ENCODE peak calls at places on chromosomes 6 and 20, in four cellular contexts. A is Karpas-422, O is tibial artery, R is keratinocyte. N is an unnamed sample. For H3K36me3, the result is how much of the 10 kb centered on the place peaks cover.

GRCh38 chr20:52859156-52859887 is 112.8 kb upstream of the TSHZ2 start:
- DNase-seq in A (no peak), O (no peak), R (peak), N (no peak)

GRCh38 chr6:28811873-28812272 is 111.9 kb downstream of the TRIM27 start:
- DNase-seq in A (peak), O (no peak), R (no peak), N (no peak)

GRCh38 chr6:101706576-101706975 is 313.1 kb downstream of the GRIK2 start:
- DNase-seq in A (no peak), O (no peak), R (no peak), N (no peak)

GRCh38 chr20:20604907-20605306 is 107.5 kb downstream of the RALGAPA2 start:
- DNase-seq in A (no peak), O (no peak), R (no peak), N (no peak)

GRCh38 chr20:20452254-20452676 is 84.4 kb downstream of the INSM1 start:
- DNase-seq in A (peak), O (peak), R (peak), N (peak)

GRCh38 chr20:3203315-3204123 is 963 bp downstream of the DDRGK1 start:
- DNase-seq in A (peak), O (no peak), R (no peak), N (no peak)

GRCh38 chr20:25296094-25297093 is 48.5 kb downstream of the PYGB start:
- DNase-seq in A (peak), O (no peak), R (no peak), N (peak)

GRCh38 chr6:27757307-27757706 is 154.9 kb downstream of the OR2B2 start:
- DNase-seq in A (no peak), O (no peak), R (no peak), N (peak)

GRCh38 chr20:19960745-19961144 is 56.4 kb upstream of the NAA20 start:
- DNase-seq in A (no peak), O (no peak), R (no peak), N (no peak)

GRCh38 chr6:170185175-170185970 is 105.5 kb downstream of the DLL1 start:
- DNase-seq in A (no peak), O (no peak), R (no peak), N (no peak)

GRCh38 chr6:22975079-22975478 is 405.7 kb downstream of the HDGFL1 start:
- DNase-seq in A (no peak), O (no peak), R (no peak), N (no peak)

GRCh38 chr6:62324817-62325216 is 38.8 kb upstream of the KHDRBS2 start:
- DNase-seq in A (no peak), O (no peak), R (no peak), N (no peak)

GRCh38 chr6:150256618-150257272 is 112.1 kb upstream of the IYD start:
- DNase-seq in A (no peak), O (no peak), R (peak), N (no peak)

GRCh38 chr20:5657190-5657872 is 92.9 kb upstream of the SHLD1 start:
- DNase-seq in A (no peak), O (peak), R (peak), N (no peak)

GRCh38 chr6:27777614-27778355 is 134.4 kb downstream of the OR2B2 start:
- DNase-seq in A (no peak), O (no peak), R (no peak), N (no peak)

GRCh38 chr6:160226118-160226541 is 32.5 kb downstream of the SLC22A2 start:
- DNase-seq in A (no peak), O (no peak), R (no peak), N (no peak)

GRCh38 chr6:165766457-165766856 is 103.4 kb upstream of the PDE10A start:
- DNase-seq in A (no peak), O (no peak), R (no peak), N (no peak)

GRCh38 chr6:38192486-38192885 is 373.0 kb downstream of the ZFAND3 start:
- DNase-seq in A (no peak), O (no peak), R (no peak), N (no peak)

GRCh38 chr6:156710479-156710878 is 66.7 kb upstream of the ARID1B start:
- DNase-seq in A (no peak), O (no peak), R (no peak), N (no peak)

GRCh38 chr20:23136893-23137745 is 51.0 kb upstream of the CD93 start:
- DNase-seq in A (no peak), O (peak), R (peak), N (no peak)

GRCh38 chr20:37394543-37395410 is 48.8 kb downstream of the SRC start:
- DNase-seq in A (no peak), O (no peak), R (peak), N (no peak)

GRCh38 chr20:46128310-46129151 is 10.4 kb downstream of the CD40 start:
- DNase-seq in A (peak), O (no peak), R (no peak), N (no peak)

GRCh38 chr6:43129434-43130194 is 41.5 kb upstream of the SRF start:
- DNase-seq in A (peak), O (no peak), R (no peak), N (no peak)

GRCh38 chr20:49813305-49813974 is 812 bp downstream of the SLC9A8 start:
- DNase-seq in A (no peak), O (no peak), R (no peak), N (no peak)

GRCh38 chr6:154412106-154412820 is 55.7 kb upstream of the IPCEF1 start:
- DNase-seq in A (no peak), O (no peak), R (no peak), N (no peak)
- H3K27ac ChIP-seq in A (no peak), O (no peak), R (no peak), N (no peak)

GRCh38 chr6:7568021-7568420 is 22.0 kb upstream of the SNRNP48 start:
- DNase-seq in A (no peak), O (no peak), R (no peak), N (no peak)
- H3K36me3 ChIP-seq in A (under half), O (half or more), R (half or more), N (under half)

GRCh38 chr6:15389079-15389758 is 143.3 kb downstream of the JARID2 start:
- DNase-seq in A (no peak), O (no peak), R (no peak), N (no peak)
- H3K27ac ChIP-seq in A (no peak), O (no peak), R (no peak), N (no peak)

DNA sequence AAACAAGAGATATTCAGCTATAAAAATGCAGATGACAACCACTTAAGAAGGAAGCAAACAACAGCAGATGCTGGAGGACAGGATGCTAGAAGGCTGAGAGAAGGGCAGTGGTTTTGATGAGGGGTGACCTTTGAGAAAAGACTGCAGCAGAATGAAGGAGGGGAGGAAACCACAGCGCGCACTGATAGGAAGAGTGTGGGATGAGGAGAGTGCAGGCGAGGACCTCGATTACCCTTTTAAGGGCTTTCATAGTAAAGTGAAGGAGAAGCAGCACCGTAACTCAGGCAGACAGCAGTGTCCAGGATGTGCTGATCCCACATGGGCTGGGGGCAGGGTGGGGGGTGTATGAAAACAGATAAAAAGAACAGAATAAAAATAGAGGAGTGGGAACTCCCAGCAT is 19.2 kb downstream of the ZBTB2 start:
- DNase-seq in A (no peak), O (no peak), R (no peak), N (no peak)
- H3K36me3 ChIP-seq in A (under half), O (under half), R (under half), N (under half)

DNA sequence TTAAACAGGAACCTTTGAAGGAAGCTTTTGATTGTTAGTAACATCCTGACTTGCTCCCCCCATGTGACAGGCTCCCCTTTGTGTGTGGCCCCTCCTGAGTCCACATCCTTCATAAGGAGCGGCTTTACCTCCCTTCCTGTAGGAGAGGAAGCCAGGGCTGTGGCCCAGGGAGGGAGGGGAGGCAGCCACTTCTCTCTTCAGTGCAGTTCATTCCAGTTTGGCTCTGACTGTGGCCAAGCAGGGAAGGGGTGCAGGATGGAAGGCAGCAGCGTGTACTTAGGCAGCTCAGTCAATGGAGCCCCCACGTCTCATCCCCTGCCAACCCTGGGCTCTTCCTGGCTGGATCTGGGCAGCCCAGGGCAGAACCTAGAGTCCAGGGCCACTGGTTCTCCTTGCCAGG is 295.2 kb downstream of the QKI start:
- DNase-seq in A (no peak), O (no peak), R (no peak), N (no peak)
- H3K27ac ChIP-seq in A (no peak), O (no peak), R (no peak), N (no peak)

N was measured in CD4-positive, alpha-beta memory T cell.